ENCODE peak calls at places on chromosomes 4 and X, in five cellular contexts. B is cardiac muscle cell, K is ovary, G is tibial nerve, C is tibial artery. M is an unnamed sample.

GRCh38 chr4:608236-608635 is 17.1 kb upstream of the PDE6B start:
- DNase-seq in B (no peak), K (no peak), G (no peak), C (no peak), M (no peak)

GRCh38 chr4:6123116-6123515 is 77.2 kb downstream of the JAKMIP1 start:
- DNase-seq in B (no peak), K (no peak), G (no peak), C (no peak), M (no peak)

GRCh38 chrX:47618923-47619485 is 653 bp downstream of the SYN1 start:
- DNase-seq in B (no peak), K (no peak), G (no peak), C (no peak), M (no peak)

GRCh38 chr4:121697626-121698025 is 846 bp upstream of the ANXA5 start:
- DNase-seq in B (no peak), K (no peak), G (no peak), C (no peak), M (no peak)

GRCh38 chr4:8817813-8818062 is 53.9 kb downstream of the HMX1 start:
- DNase-seq in B (no peak), K (peak; percentile 4), G (no peak), C (no peak), M (peak; percentile 59)

GRCh38 chr4:2799444-2799911 is 6.6 kb downstream of the SH3BP2 start:
- DNase-seq in B (no peak), K (peak; percentile 28), G (peak; percentile 11), C (peak; percentile 68), M (peak; percentile 88)

GRCh38 chr4:151231915-151232595 is 44.9 kb upstream of the PRSS48 start:
- DNase-seq in B (peak; percentile 60), K (no peak), G (no peak), C (no peak), M (no peak)

GRCh38 chrX:111244238-111244750 is 26.0 kb downstream of the CAPN6 start:
- DNase-seq in B (peak; percentile 6), K (no peak), G (no peak), C (no peak), M (no peak)

GRCh38 chr4:4461850-4462249 is 74.9 kb downstream of the NSG1 start:
- DNase-seq in B (no peak), K (no peak), G (no peak), C (no peak), M (no peak)

GRCh38 chr4:1365271-1366178 is 18.5 kb downstream of the UVSSA start:
- DNase-seq in B (no peak), K (no peak), G (no peak), C (no peak), M (no peak)

GRCh38 chrX:120672389-120672788 is 42.5 kb upstream of the C1GALT1C1 start:
- DNase-seq in B (peak; percentile 91), K (peak; percentile 40), G (peak; percentile 20), C (peak; percentile 80), M (peak; percentile 28)

GRCh38 chr4:120007171-120007894 is 59.3 kb downstream of the MAD2L1 start:
- DNase-seq in B (peak; percentile 72), K (no peak), G (no peak), C (no peak), M (no peak)

GRCh38 chr4:39365931-39366771 is at the start of gene RFC1:
- DNase-seq in B (peak; percentile 95), K (peak; percentile 93), G (peak; percentile 81), C (peak; percentile 93), M (peak; percentile 99)

GRCh38 chr4:126939401-126939800 is 693.4 kb upstream of the INTU start:
- DNase-seq in B (peak; percentile 43), K (no peak), G (no peak), C (no peak), M (no peak)

GRCh38 chrX:6812087-6812486 is 277.2 kb upstream of the VCX3A start:
- DNase-seq in B (no peak), K (no peak), G (no peak), C (no peak), M (no peak)

GRCh38 chr4:30768278-30768677 is 48.1 kb downstream of the PCDH7 start:
- DNase-seq in B (no peak), K (no peak), G (no peak), C (no peak), M (no peak)

GRCh38 chr4:71184195-71184781 is 154.5 kb upstream of the SLC4A4 start:
- DNase-seq in B (peak; percentile 70), K (peak; percentile 20), G (no peak), C (no peak), M (no peak)

GRCh38 chr4:186021461-186022167 is 47.3 kb upstream of the TLR3 start:
- DNase-seq in B (peak; percentile 66), K (peak; percentile 35), G (no peak), C (no peak), M (no peak)

GRCh38 chr4:126591583-126591982 is 1041.2 kb upstream of the INTU start:
- DNase-seq in B (no peak), K (no peak), G (no peak), C (no peak), M (no peak)

DNA sequence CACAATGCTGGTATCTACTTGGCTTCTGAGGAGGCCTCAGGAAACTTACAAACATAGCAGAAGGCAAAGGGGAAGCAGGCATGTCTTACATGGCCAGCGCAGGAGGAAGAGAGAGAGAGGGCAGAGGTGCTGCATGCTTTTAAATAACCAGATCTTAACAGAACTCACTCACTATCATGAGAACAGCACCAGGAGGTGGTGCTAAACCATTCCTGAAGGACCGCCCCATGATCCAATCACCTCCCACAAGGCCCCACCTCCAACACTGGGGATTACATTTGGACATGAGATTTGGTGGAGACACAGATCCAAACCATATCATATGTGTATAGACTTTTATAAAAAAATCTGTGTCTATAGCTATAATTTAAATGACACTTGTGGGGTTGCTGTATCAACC is 48.6 kb upstream of the ERVMER34-1 start:
- DNase-seq in B (no peak), K (no peak), G (no peak), C (no peak), M (no peak)
- TF ChIP-seq CTCF in B (no peak), K (no peak), G (no peak), C (no peak), M (no peak)

DNA sequence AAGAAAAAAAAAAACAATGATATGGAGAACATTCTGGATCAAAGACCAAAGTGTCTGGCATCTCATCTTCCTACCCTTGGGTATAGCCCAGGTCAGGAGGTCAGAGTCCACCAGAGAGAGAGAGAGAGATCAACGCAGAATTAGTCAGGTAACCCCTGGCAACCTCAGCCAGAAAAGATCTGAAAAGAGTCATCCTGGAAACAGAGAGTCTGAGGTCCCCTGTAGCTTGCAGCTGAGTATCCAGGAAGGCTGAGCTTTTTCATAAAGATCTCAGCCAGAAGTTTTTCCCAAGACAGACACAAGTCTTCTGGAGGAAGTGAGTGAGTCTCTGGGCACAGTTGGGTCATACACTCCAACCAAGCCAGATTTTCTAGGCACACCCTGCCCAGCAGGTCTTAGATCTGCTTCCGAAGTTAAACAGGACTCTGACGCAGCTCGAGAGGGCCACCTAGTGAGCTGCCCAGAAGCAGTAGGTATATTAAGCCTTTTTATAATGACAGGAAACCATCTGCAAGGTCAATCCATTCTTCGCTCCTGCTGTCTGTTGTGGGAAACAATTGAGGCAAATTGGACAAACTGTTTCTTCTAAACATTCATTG is 35.7 kb downstream of the ACE2 start:
- DNase-seq in B (peak; percentile 81), K (peak; percentile 40), G (peak; percentile 18), C (peak; percentile 68), M (peak; percentile 50)
- TF ChIP-seq CTCF in B (peak; percentile 62), K (no peak), G (peak; percentile 21), C (peak; percentile 34), M (no peak)

GRCh38 chr4:174717788-174718187 is 111.3 kb downstream of the GLRA3 start:
- DNase-seq in B (no peak), K (no peak), G (no peak), C (no peak), M (no peak)

GRCh38 chr4:174716986-174717770 is 111.9 kb downstream of the GLRA3 start:
- DNase-seq in B (no peak), K (no peak), G (no peak), C (no peak), M (no peak)

GRCh38 chr4:174713181-174713580 is 115.9 kb downstream of the GLRA3 start:
- DNase-seq in B (no peak), K (no peak), G (no peak), C (no peak), M (no peak)

GRCh38 chr4:174713821-174714220 is 115.2 kb downstream of the GLRA3 start:
- DNase-seq in B (peak; percentile 14), K (no peak), G (no peak), C (no peak), M (no peak)

GRCh38 chr4:174714393-174715211 is 114.4 kb downstream of the GLRA3 start:
- DNase-seq in B (peak; percentile 76), K (no peak), G (no peak), C (no peak), M (no peak)
- TF ChIP-seq CTCF in B (peak; percentile 91), K (no peak), G (peak; percentile 49), C (no peak), M (no peak)

GRCh38 chr4:144575181-144575580 is 70.8 kb upstream of the HHIP start:
- DNase-seq in B (peak; percentile 36), K (no peak), G (no peak), C (no peak), M (peak; percentile 18)

GRCh38 chr4:144574509-144574908 is 71.4 kb upstream of the HHIP start:
- DNase-seq in B (no peak), K (no peak), G (no peak), C (no peak), M (no peak)

GRCh38 chr4:144574004-144574403 is 72.0 kb upstream of the HHIP start:
- DNase-seq in B (no peak), K (no peak), G (no peak), C (no peak), M (no peak)

GRCh38 chr4:144572660-144573059 is 73.3 kb upstream of the HHIP start:
- DNase-seq in B (no peak), K (no peak), G (no peak), C (no peak), M (no peak)
- TF ChIP-seq CTCF in B (no peak), K (no peak), G (no peak), C (no peak), M (no peak)

GRCh38 chr4:134762053-134762452 is 560.5 kb upstream of the PABPC4L start:
- DNase-seq in B (no peak), K (no peak), G (no peak), C (no peak), M (no peak)
- TF ChIP-seq CTCF in B (no peak), K (no peak), G (no peak), C (no peak), M (no peak)

GRCh38 chrX:2903366-2903765 is 25.8 kb downstream of the ARSD start:
- DNase-seq in B (no peak), K (no peak), G (no peak), C (no peak), M (no peak)
- TF ChIP-seq CTCF in B (no peak), K (no peak), G (no peak), C (no peak), M (no peak)

GRCh38 chr4:99201687-99202086 is 17.4 kb downstream of the ADH6 start:
- DNase-seq in B (peak; percentile 85), K (no peak), G (no peak), C (no peak), M (no peak)
- TF ChIP-seq CTCF in B (peak; percentile 47), K (no peak), G (peak; percentile 25), C (peak; percentile 40), M (no peak)

GRCh38 chrX:102765217-102765616 is 44.7 kb downstream of the GPRASP3 start:
- DNase-seq in B (peak; percentile 84), K (peak; percentile 45), G (no peak), C (no peak), M (no peak)
- TF ChIP-seq CTCF in B (no peak), K (no peak), G (no peak), C (no peak), M (no peak)

M was measured in lower leg skin.